ENCODE peak calls at places on chromosome X, in nine cellular contexts. V is neural progenitor cell; F is GM23248; Y is CD8-positive, alpha-beta T cell; L is upper lobe of right lung; H is H9; U is transverse colon; W is lung; A is HepG2. N is an unnamed sample.

GRCh38 chrX:50941638-50942037 is 31.1 kb downstream of the BMP15 start:
- DNase-seq in A (no peak), F (peak; percentile 7), L (no peak), Y (no peak), W (no peak), V (peak; percentile 49), U (peak; percentile 8), H (peak; percentile 48), N (no peak)

GRCh38 chrX:150036181-150036580 is 97.9 kb upstream of the EOLA2 start:
- DNase-seq in Y (no peak), U (peak; percentile 8), F (peak; percentile 74), V (no peak), W (no peak), L (no peak), A (peak; percentile 53), H (no peak), N (no peak)

GRCh38 chrX:110415440-110416167 is 57.0 kb downstream of the RTL9 start:
- DNase-seq in W (no peak), V (no peak), U (no peak), H (no peak), F (peak; percentile 71), L (no peak), A (no peak), Y (no peak), N (no peak)

GRCh38 chrX:148885203-148885602 is 384.8 kb downstream of the AFF2 start:
- DNase-seq in U (no peak), A (no peak), Y (no peak), W (no peak), V (no peak), L (no peak), H (no peak), F (no peak), N (no peak)

GRCh38 chrX:124504106-124504983 is 158.0 kb downstream of the SH2D1A start:
- DNase-seq in F (no peak), H (no peak), A (no peak), L (no peak), U (no peak), V (no peak), Y (no peak), W (no peak), N (no peak)

GRCh38 chrX:129540725-129541184 is 696 bp downstream of the OCRL start:
- DNase-seq in Y (no peak), V (no peak), W (no peak), H (peak; percentile 33), U (peak; percentile 66), A (peak; percentile 12), F (peak; percentile 39), L (peak; percentile 59), N (no peak)

GRCh38 chrX:2627272-2627867 is 63.7 kb upstream of the CD99 start:
- DNase-seq in W (no peak), L (no peak), A (peak; percentile 71), H (peak; percentile 64), Y (no peak), V (peak; percentile 71), U (peak; percentile 22), F (peak; percentile 39), N (no peak)

GRCh38 chrX:54237014-54237413 is 54.0 kb upstream of the FAM120C start:
- DNase-seq in F (no peak), H (no peak), U (no peak), A (no peak), L (no peak), V (no peak), Y (no peak), W (no peak), N (no peak)

GRCh38 chrX:68490644-68491043 is 8.2 kb upstream of the YIPF6 start:
- DNase-seq in A (peak; percentile 58), Y (no peak), H (no peak), L (no peak), V (peak; percentile 35), W (no peak), F (peak; percentile 52), U (no peak), N (no peak)

GRCh38 chrX:19517965-19518364 is 2.7 kb upstream of the MAP3K15 start:
- DNase-seq in U (no peak), V (no peak), Y (no peak), W (no peak), A (no peak), L (no peak), F (no peak), H (no peak), N (no peak)

GRCh38 chrX:118182050-118182449 is 65.4 kb upstream of the KLHL13 start:
- DNase-seq in V (no peak), U (no peak), L (no peak), F (peak; percentile 7), Y (no peak), H (no peak), A (no peak), W (no peak), N (no peak)

GRCh38 chrX:11381464-11381863 is 88.3 kb downstream of the AMELX start:
- DNase-seq in H (peak; percentile 32), U (peak; percentile 17), W (no peak), Y (no peak), L (no peak), F (peak; percentile 60), A (peak; percentile 25), V (peak; percentile 44), N (peak; percentile 0)

GRCh38 chrX:104681214-104681613 is 115.2 kb downstream of the IL1RAPL2 start:
- DNase-seq in F (no peak), U (no peak), L (no peak), Y (no peak), V (no peak), H (no peak), A (no peak), W (no peak), N (no peak)

GRCh38 chrX:40581333-40581910 is 652 bp downstream of the ATP6AP2 start:
- DNase-seq in Y (no peak), U (no peak), W (no peak), F (peak; percentile 57), H (no peak), L (no peak), A (no peak), V (no peak), N (peak; percentile 15)

GRCh38 chrX:71178908-71179307 is 34.3 kb downstream of the NLGN3 start:
- DNase-seq in W (peak; percentile 53), H (peak; percentile 47), U (peak; percentile 56), A (peak; percentile 54), F (peak; percentile 74), L (no peak), V (peak; percentile 68), Y (peak; percentile 23), N (peak; percentile 42)

GRCh38 chrX:15497865-15498264 is 2.7 kb upstream of the BMX start:
- DNase-seq in Y (peak; percentile 2), H (peak; percentile 72), W (peak; percentile 56), A (peak; percentile 24), L (no peak), V (peak; percentile 78), U (peak; percentile 56), F (peak; percentile 36), N (peak; percentile 34)

DNA sequence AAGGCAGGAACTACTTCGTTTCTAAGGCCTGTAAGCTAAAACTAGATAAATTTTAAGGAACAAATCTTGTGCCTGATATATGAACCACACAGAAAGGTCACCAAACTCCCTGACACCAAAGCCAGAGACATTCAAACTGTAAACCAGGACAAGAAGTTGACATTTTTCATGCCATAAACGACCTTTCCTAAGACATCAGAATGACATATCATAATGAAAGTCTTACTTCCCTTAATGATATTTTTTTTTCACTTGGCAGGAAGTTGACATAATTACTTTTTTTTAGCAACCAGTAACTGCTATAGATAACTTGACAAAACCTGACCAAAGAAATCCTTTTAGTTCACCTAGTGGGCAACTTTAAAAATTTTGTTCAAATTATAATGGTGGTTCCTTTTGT is 231.5 kb upstream of the AGTR2 start:
- DNase-seq in U (no peak), W (no peak), A (no peak), L (no peak), H (no peak), V (no peak), Y (no peak), F (no peak), N (no peak)
- H3K9me3 ChIP-seq in U (no peaks in the 10 kb centered on the region), W (peaks cover 2% of the 10 kb centered on the region), A (no peaks in the 10 kb centered on the region), L (no peaks in the 10 kb centered on the region), H (no peaks in the 10 kb centered on the region), V (no peaks in the 10 kb centered on the region), Y (no peaks in the 10 kb centered on the region), F (no peaks in the 10 kb centered on the region), N (no peaks in the 10 kb centered on the region)

GRCh38 chrX:37781808-37782207 is 1.9 kb downstream of the CYBB start:
- DNase-seq in F (no peak), Y (no peak), H (no peak), U (no peak), W (no peak), A (no peak), V (no peak), L (no peak), N (no peak)

GRCh38 chrX:37776283-37776986 is 3.4 kb upstream of the CYBB start:
- DNase-seq in U (no peak), A (no peak), H (no peak), V (no peak), L (no peak), W (no peak), F (no peak), Y (no peak), N (no peak)

GRCh38 chrX:37783284-37783683 is 3.4 kb downstream of the CYBB start:
- DNase-seq in F (no peak), U (no peak), L (peak; percentile 58), W (no peak), H (no peak), V (no peak), A (no peak), Y (no peak), N (no peak)

GRCh38 chrX:37776987-37777325 is 2.9 kb upstream of the CYBB start:
- DNase-seq in U (no peak), A (no peak), Y (no peak), F (no peak), W (no peak), V (no peak), H (no peak), L (no peak), N (no peak)

DNA sequence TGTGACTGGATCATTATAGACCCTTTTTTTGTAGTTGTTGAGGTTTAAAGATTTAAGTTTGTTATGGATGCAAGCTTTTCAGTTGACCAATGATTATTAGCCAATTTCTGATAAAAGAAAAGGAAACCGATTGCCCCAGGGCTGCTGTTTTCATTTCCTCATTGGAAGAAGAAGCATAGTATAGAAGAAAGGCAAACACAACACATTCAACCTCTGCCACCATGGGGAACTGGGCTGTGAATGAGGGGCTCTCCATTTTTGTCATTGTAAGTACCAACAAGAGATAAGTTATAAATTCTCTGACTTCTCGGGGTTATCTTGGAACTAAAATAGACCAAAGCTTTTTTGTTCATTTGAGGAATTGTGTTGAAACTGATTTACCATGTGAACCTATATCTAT is at the start of gene CYBB:
- DNase-seq in Y (no peak), L (no peak), U (no peak), F (no peak), H (no peak), V (no peak), A (no peak), W (no peak), N (no peak)
- H3K4me1 ChIP-seq in Y (peaks cover 22% of the 10 kb centered on the region), L (no peaks in the 10 kb centered on the region), U (no peaks in the 10 kb centered on the region), F (no peaks in the 10 kb centered on the region), H (no peaks in the 10 kb centered on the region), V (no peaks in the 10 kb centered on the region), A (no peaks in the 10 kb centered on the region), W (no peaks in the 10 kb centered on the region), N (peaks cover 20% of the 10 kb centered on the region)

GRCh38 chrX:889966-890651 is 259.5 kb downstream of the SHOX start:
- DNase-seq in U (no peak), W (no peak), V (no peak), A (no peak), L (no peak), F (no peak), H (no peak), Y (no peak), N (no peak)
- H3K9me3 ChIP-seq in U (peaks cover 5% of the 10 kb centered on the region), W (peaks cover 19% of the 10 kb centered on the region), V (no peaks in the 10 kb centered on the region), A (peaks cover 27% of the 10 kb centered on the region), L (no peaks in the 10 kb centered on the region), F (no peaks in the 10 kb centered on the region), H (peaks cover 6% of the 10 kb centered on the region), Y (no peaks in the 10 kb centered on the region), N (no peaks in the 10 kb centered on the region)

GRCh38 chrX:108348525-108348924 is 89.7 kb downstream of the COL4A6 start:
- DNase-seq in U (no peak), F (no peak), H (no peak), W (no peak), Y (no peak), V (no peak), A (no peak), L (no peak), N (no peak)
- H3K4me1 ChIP-seq in U (no peaks in the 10 kb centered on the region), F (no peaks in the 10 kb centered on the region), H (peaks cover 9% of the 10 kb centered on the region), W (no peaks in the 10 kb centered on the region), Y (no peaks in the 10 kb centered on the region), V (peaks cover 68% of the 10 kb centered on the region), A (no peaks in the 10 kb centered on the region), L (no peaks in the 10 kb centered on the region), N (no peaks in the 10 kb centered on the region)

N was measured in naive thymus-derived CD4-positive, alpha-beta T cell.